ENCODE peak calls at places on chromosomes 13 and 19, in six cellular contexts. L is HTR-8/SVneo; V is activated CD4-positive, CD25-positive, alpha-beta regulatory T cell treated with anti-CD3 and anti-CD28 coated beads, Interleukin-2, amount 50 U/mL, for 16 hours; E is cardiac fibroblast; I is NCI-H2081; H is aorta. X is an unnamed sample.

GRCh38 chr19:3722443-3723109 is 14.4 kb downstream of the TJP3 start:
- DNase-seq in V (no peak), L (no peak), E (no peak), H (no peak), I (no peak), X (no peak)

GRCh38 chr19:55369651-55370304 is 485 bp downstream of the IL11 start:
- DNase-seq in V (no peak), L (peak), I (no peak), E (peak), H (peak), X (no peak)

GRCh38 chr13:37058801-37059135 is 720 bp downstream of the SUPT20H start:
- DNase-seq in L (no peak), V (no peak), I (peak), E (no peak), H (no peak), X (no peak)

GRCh38 chr19:15126511-15126910 is 19.3 kb downstream of the SYDE1 start:
- DNase-seq in H (no peak), V (no peak), I (no peak), E (no peak), L (no peak), X (no peak)

GRCh38 chr19:49196527-49197240 is 39.1 kb downstream of the TRPM4 start:
- DNase-seq in V (no peak), E (no peak), I (peak), H (peak), L (no peak), X (no peak)

GRCh38 chr13:58397596-58398387 is 766.2 kb downstream of the PCDH17 start:
- DNase-seq in I (no peak), L (no peak), H (no peak), E (no peak), V (no peak), X (no peak)

GRCh38 chr19:46303702-46304397 is 7.0 kb downstream of the HIF3A start:
- DNase-seq in E (peak), V (no peak), L (no peak), I (no peak), H (peak), X (no peak)

GRCh38 chr13:106617561-106617960 is 49.6 kb upstream of the ARGLU1 start:
- DNase-seq in L (no peak), I (no peak), V (no peak), H (no peak), E (peak), X (no peak)

GRCh38 chr19:10520652-10521318 is 3.5 kb upstream of the S1PR5 start:
- DNase-seq in H (no peak), V (no peak), E (no peak), I (no peak), L (no peak), X (no peak)

GRCh38 chr13:67061750-67062149 is 168.4 kb downstream of the PCDH9 start:
- DNase-seq in I (no peak), V (no peak), E (no peak), L (no peak), H (no peak), X (no peak)

GRCh38 chr13:29435125-29435911 is 160.2 kb downstream of the SLC7A1 start:
- DNase-seq in L (peak), E (peak), I (no peak), V (no peak), H (no peak), X (peak)

GRCh38 chr13:50115695-50116094 is 100.5 kb downstream of the KCNRG start:
- DNase-seq in I (no peak), E (no peak), V (no peak), L (no peak), H (no peak), X (no peak)

GRCh38 chr19:17001603-17002183 is 24.9 kb downstream of the CPAMD8 start:
- DNase-seq in V (peak), H (peak), E (no peak), I (no peak), L (no peak), X (no peak)